ENCODE peak calls at places on chromosomes 11 and 22, in four cellular contexts. S is psoas muscle, L is T-helper 2 cell, G is Karpas-422. C is an unnamed sample.

GRCh38 chr11:104490182-104490581 is 326.2 kb upstream of the PDGFD start:
- DNase-seq in S (no peak), L (no peak), G (no peak), C (peak; percentile 22)

GRCh38 chr22:44109417-44109816 is 71.3 kb upstream of the PARVG start:
- DNase-seq in S (no peak), L (no peak), G (no peak), C (no peak)

GRCh38 chr11:119376197-119376847 is 5.2 kb downstream of the USP2 start:
- DNase-seq in S (peak; percentile 61), L (no peak), G (no peak), C (no peak)

GRCh38 chr11:56624661-56625110 is 10.0 kb upstream of the OR5M1 start:
- DNase-seq in S (no peak), L (peak; percentile 2), G (peak; percentile 59), C (no peak)

GRCh38 chr11:120128392-120129172 is 9.3 kb downstream of the TRIM29 start:
- DNase-seq in S (peak; percentile 49), L (no peak), G (no peak), C (no peak)

GRCh38 chr22:37690407-37690806 is 4.3 kb downstream of the NOL12 start:
- DNase-seq in S (no peak), L (no peak), G (peak; percentile 36), C (no peak)

GRCh38 chr11:118415739-118416068 is 14.3 kb downstream of the ATP5MG start:
- DNase-seq in S (no peak), L (peak; percentile 96), G (peak; percentile 78), C (no peak)

GRCh38 chr22:48227341-48228018 is 1465.0 kb downstream of the TBC1D22A start:
- DNase-seq in S (no peak), L (no peak), G (no peak), C (no peak)

GRCh38 chr11:7572001-7572712 is 58.4 kb downstream of the PPFIBP2 start:
- DNase-seq in S (no peak), L (no peak), G (no peak), C (no peak)

GRCh38 chr11:35523351-35523768 is 2.1 kb downstream of the PAMR1 start:
- DNase-seq in S (no peak), L (no peak), G (no peak), C (no peak)

GRCh38 chr11:126793596-126793995 is 207.0 kb downstream of the KIRREL3 start:
- DNase-seq in S (no peak), L (no peak), G (peak; percentile 87), C (no peak)

GRCh38 chr11:61776561-61777075 is 15.8 kb downstream of the TMEM258 start:
- DNase-seq in S (peak; percentile 47), L (peak; percentile 70), G (peak; percentile 91), C (peak; percentile 77)

GRCh38 chr11:75031771-75032549 is 43.2 kb downstream of the NEU3 start:
- DNase-seq in S (peak; percentile 76), L (peak; percentile 52), G (peak; percentile 87), C (peak; percentile 72)

GRCh38 chr11:33448461-33449130 is 191.4 kb downstream of the HIPK3 start:
- DNase-seq in S (no peak), L (no peak), G (no peak), C (no peak)

GRCh38 chr11:74050465-74050864 is 41.6 kb upstream of the UCP3 start:
- DNase-seq in S (no peak), L (no peak), G (no peak), C (no peak)

GRCh38 chr22:42924436-42924835 is 67.4 kb upstream of the ARFGAP3 start:
- DNase-seq in S (no peak), L (no peak), G (no peak), C (no peak)

GRCh38 chr11:117819096-117820040 is 5.2 kb downstream of the FXYD2 start:
- DNase-seq in S (peak; percentile 69), L (no peak), G (peak; percentile 80), C (no peak)

GRCh38 chr11:132424433-132424832 is 1054.0 kb downstream of the NTM start:
- DNase-seq in S (no peak), L (no peak), G (no peak), C (no peak)

GRCh38 chr22:44181912-44182590 is 1.3 kb downstream of the PARVG start:
- DNase-seq in S (no peak), L (peak; percentile 39), G (no peak), C (peak; percentile 64)

GRCh38 chr11:119210035-119210434 is 3.9 kb downstream of the CBL start:
- DNase-seq in S (no peak), L (no peak), G (no peak), C (no peak)

GRCh38 chr11:26891501-26891900 is 102.4 kb upstream of the FIBIN start:
- DNase-seq in S (no peak), L (no peak), G (no peak), C (no peak)

GRCh38 chr11:120229451-120230424 is 10.2 kb upstream of the POU2F3 start:
- DNase-seq in S (no peak), L (peak; percentile 7), G (no peak), C (no peak)

GRCh38 chr11:2215561-2216399 is 44.2 kb upstream of the TH start:
- DNase-seq in S (no peak), L (no peak), G (no peak), C (no peak)

GRCh38 chr22:41288245-41288946 is 2.4 kb upstream of the RANGAP1 start:
- DNase-seq in S (no peak), L (no peak), G (no peak), C (no peak)

GRCh38 chr11:65129649-65130441 is 4.5 kb downstream of the SYVN1 start:
- DNase-seq in S (no peak), L (no peak), G (peak; percentile 84), C (peak; percentile 13)

GRCh38 chr22:48498526-48499331 is 1328.9 kb downstream of the BRD1 start:
- DNase-seq in S (no peak), L (no peak), G (no peak), C (no peak)

GRCh38 chr11:60860943-60861342 is 5.2 kb upstream of the PTGDR2 start:
- DNase-seq in S (no peak), L (no peak), G (no peak), C (no peak)

GRCh38 chr11:106888386-106888785 is 129.9 kb downstream of the GUCY1A2 start:
- DNase-seq in S (no peak), L (no peak), G (no peak), C (no peak)

GRCh38 chr11:69104856-69105395 is 50.8 kb upstream of the SMIM38 start:
- DNase-seq in S (no peak), L (no peak), G (no peak), C (no peak)

GRCh38 chr11:131465746-131466145 is 95.3 kb downstream of the NTM start:
- DNase-seq in S (no peak), L (no peak), G (peak; percentile 47), C (no peak)

GRCh38 chr11:109940816-109941215 is 152.4 kb upstream of the ZC3H12C start:
- DNase-seq in S (no peak), L (peak; percentile 27), G (no peak), C (no peak)

GRCh38 chr11:133064152-133064877 is 468.0 kb downstream of the OPCML start:
- DNase-seq in S (peak; percentile 70), L (no peak), G (no peak), C (no peak)

GRCh38 chr11:70095541-70096252 is 17.6 kb downstream of the ANO1 start:
- DNase-seq in S (no peak), L (no peak), G (no peak), C (no peak)

GRCh38 chr11:12224537-12224893 is 114.1 kb downstream of the MICAL2 start:
- DNase-seq in S (peak; percentile 80), L (peak; percentile 100), G (no peak), C (peak; percentile 89)

GRCh38 chr11:79440451-79441158 is at the start of gene TENM4:
- DNase-seq in S (peak; percentile 62), L (peak; percentile 38), G (peak; percentile 84), C (peak; percentile 29)

GRCh38 chr22:39808087-39808486 is 85.5 kb downstream of the ENTHD1 start:
- DNase-seq in S (no peak), L (no peak), G (peak; percentile 81), C (no peak)